ENCODE peak calls at places on chromosomes 2 and 18, in four cellular contexts. Q, K, I and L are unnamed samples.
A peak's percentile ranks its signal among the peaks of the same experiment; 100 is the strongest.

GRCh38 chr2:1306029-1306686 is 107.1 kb upstream of the TPO start:
- DNase-seq in K (no peak), Q (no peak), I (no peak), L (no peak)

GRCh38 chr2:64015386-64015785 is 3.8 kb downstream of the VPS54 start:
- DNase-seq in K (no peak), I (no peak), Q (no peak), L (no peak)

GRCh38 chr18:68728301-68728700 is 13.4 kb upstream of the TMX3 start:
- DNase-seq in I (no peak), K (no peak), Q (no peak), L (no peak)

GRCh38 chr2:97712693-97713295 is 582 bp upstream of the ZAP70 start:
- DNase-seq in I (no peak), Q (no peak), K (no peak), L (peak; percentile 73)

GRCh38 chr2:230134496-230135073 is 65.9 kb upstream of the SLC16A14 start:
- DNase-seq in Q (no peak), I (peak; percentile 67), K (no peak), L (no peak)

GRCh38 chr18:48609820-48610815 is 71.3 kb downstream of the CTIF start:
- DNase-seq in Q (no peak), I (no peak), K (peak; percentile 51), L (no peak)

GRCh38 chr2:160433466-160434172 is 60.0 kb downstream of the RBMS1 start:
- DNase-seq in K (no peak), Q (no peak), I (no peak), L (peak; percentile 26)

GRCh38 chr2:138079976-138080375 is 115.7 kb downstream of the HNMT start:
- DNase-seq in Q (no peak), K (no peak), I (no peak), L (no peak)

GRCh38 chr2:164430166-164430783 is 191.0 kb downstream of the GRB14 start:
- DNase-seq in Q (no peak), I (peak; percentile 10), K (no peak), L (no peak)